ENCODE peak calls at places on chromosomes 16 and 17, in four cellular contexts. S is HCT116, D is GM12878, G is K562. B is an unnamed sample.

GRCh38 chr17:43401293-43401692 is 2.5 kb downstream of the ARL4D start:
- DNase-seq in D (no peak), S (no peak), G (no peak), B (no peak)

GRCh38 chr16:4556112-4556511 is at the start of gene C16orf96:
- DNase-seq in D (no peak), S (no peak), G (no peak), B (no peak)

GRCh38 chr17:57957886-57958285 is 2.7 kb upstream of the CUEDC1 start:
- DNase-seq in S (no peak), G (no peak), D (no peak), B (no peak)

GRCh38 chr17:81404557-81405165 is 9.4 kb downstream of the BAHCC1 start:
- DNase-seq in G (no peak), S (no peak), D (no peak), B (no peak)

GRCh38 chr17:50588391-50589111 is 28.0 kb downstream of the CACNA1G start:
- DNase-seq in S (no peak), D (no peak), G (no peak), B (no peak)

GRCh38 chr16:61374071-61374470 is 662.2 kb downstream of the CDH8 start:
- DNase-seq in D (no peak), G (no peak), S (no peak), B (no peak)

GRCh38 chr17:38455288-38455915 is 27.1 kb downstream of the ARHGAP23 start:
- DNase-seq in G (no peak), D (no peak), S (no peak), B (no peak)

GRCh38 chr17:80959330-80960036 is 32.2 kb upstream of the CHMP6 start:
- DNase-seq in S (no peak), D (no peak), G (no peak), B (no peak)

GRCh38 chr16:4056161-4057105 is 59.8 kb downstream of the ADCY9 start:
- DNase-seq in S (no peak), D (no peak), G (no peak), B (no peak)

GRCh38 chr17:2215616-2216364 is 87.8 kb downstream of the SMG6 start:
- DNase-seq in S (no peak), D (no peak), G (no peak), B (peak; percentile 59)

GRCh38 chr17:59714255-59714654 is 6.8 kb downstream of the VMP1 start:
- DNase-seq in D (no peak), S (no peak), G (no peak), B (no peak)

GRCh38 chr17:64331946-64332493 is 58.6 kb downstream of the PECAM1 start:
- DNase-seq in D (no peak), S (no peak), G (peak; percentile 76), B (no peak)

GRCh38 chr16:4264546-4264945 is 8.3 kb downstream of the TFAP4 start:
- DNase-seq in D (no peak), G (no peak), S (no peak), B (no peak)

GRCh38 chr17:7175363-7175733 is 3.8 kb downstream of the ASGR1 start:
- DNase-seq in D (no peak), S (no peak), G (no peak), B (no peak)

GRCh38 chr17:76417499-76418143 is 33.2 kb downstream of the SPHK1 start:
- DNase-seq in S (no peak), D (no peak), G (no peak), B (no peak)

DNA sequence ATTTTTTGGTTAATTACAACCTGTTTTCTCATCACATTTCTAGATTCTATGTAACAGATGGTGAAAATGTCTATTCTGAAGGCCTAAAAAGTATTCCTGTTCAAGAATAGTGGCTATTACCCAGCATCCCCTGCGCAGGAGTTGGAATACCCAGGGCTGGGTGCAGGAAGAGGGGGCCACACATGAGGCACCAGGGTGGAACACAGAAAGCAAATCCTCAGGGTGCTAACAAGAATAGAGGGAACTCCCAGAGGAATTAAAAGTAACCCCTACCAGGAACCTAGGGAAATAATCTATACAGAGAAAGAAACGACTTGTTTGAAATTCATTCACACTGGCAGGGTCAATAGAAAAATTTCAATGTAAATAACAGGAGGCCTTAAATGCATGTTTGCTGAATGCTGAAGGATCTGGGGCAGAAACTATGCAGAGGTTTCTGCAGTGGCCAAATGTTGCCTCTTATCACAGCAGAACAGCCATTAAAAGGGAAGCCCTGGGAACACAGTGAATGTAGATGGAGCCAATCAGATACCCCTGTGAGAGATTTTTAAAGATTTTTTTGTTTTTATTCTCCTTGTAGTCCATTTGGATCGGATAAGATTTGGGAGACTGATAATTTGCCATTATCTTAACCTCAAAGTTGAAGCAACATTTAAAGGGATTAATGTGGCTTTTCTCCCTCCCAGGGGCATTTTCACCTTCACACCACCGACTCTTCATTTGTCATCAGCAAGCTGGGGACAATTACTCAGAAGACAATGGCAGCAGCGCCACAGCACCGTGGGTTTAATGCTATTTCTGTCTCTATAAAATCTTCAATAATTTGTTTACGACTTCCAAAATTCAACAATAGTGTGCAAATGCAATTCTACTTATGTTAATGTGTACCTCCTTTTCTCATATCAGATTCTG is 196.0 kb upstream of the PSMD7 start:
- DNase-seq in S (no peak), G (no peak), D (no peak), B (no peak)
- TF ChIP-seq EGR1 in S (no peak), G (no peak), D (no peak), B (no peak)

GRCh38 chr17:16066125-16066524 is 66.5 kb downstream of the TTC19 start:
- DNase-seq in D (no peak), G (no peak), S (no peak), B (no peak)
- TF ChIP-seq ATF3 in D (no peak), G (no peak), S (no peak), B (no peak)

DNA sequence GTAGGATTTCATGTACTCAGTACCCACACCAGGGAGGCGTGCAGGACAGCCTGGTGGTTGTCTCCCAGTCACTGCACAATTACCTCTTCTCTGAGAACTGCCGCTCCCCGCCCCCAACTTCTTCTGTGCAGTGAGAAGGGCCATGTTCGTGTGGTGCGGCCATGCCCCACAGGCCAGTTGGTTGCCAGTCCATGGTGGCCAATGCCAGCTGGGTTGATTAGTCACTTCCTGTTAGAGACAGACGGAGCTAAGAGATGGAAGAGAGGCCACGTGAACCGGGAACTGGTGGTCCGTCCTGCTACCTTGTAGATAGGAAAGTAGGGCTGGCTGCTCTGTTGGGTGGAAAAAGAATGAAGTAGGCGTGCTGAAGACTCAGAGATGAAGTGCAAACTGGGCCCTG is 206.5 kb downstream of the ABCC12 start:
- DNase-seq in S (no peak), D (no peak), G (no peak), B (no peak)
- TF ChIP-seq EGR1 in S (no peak), D (no peak), G (no peak), B (no peak)

GRCh38 chr16:85329999-85330693 is 217.9 kb upstream of the CIBAR2 start:
- DNase-seq in D (no peak), G (no peak), S (no peak), B (no peak)

GRCh38 chr16:85326794-85327181 is 214.5 kb upstream of the CIBAR2 start:
- DNase-seq in G (no peak), S (no peak), D (no peak), B (no peak)

GRCh38 chr16:85327731-85328664 is 215.7 kb upstream of the CIBAR2 start:
- DNase-seq in S (peak; percentile 39), D (no peak), G (peak; percentile 77), B (peak; percentile 93)

GRCh38 chr16:85329059-85329812 is 217.0 kb upstream of the CIBAR2 start:
- DNase-seq in G (no peak), D (no peak), S (peak; percentile 28), B (no peak)

DNA sequence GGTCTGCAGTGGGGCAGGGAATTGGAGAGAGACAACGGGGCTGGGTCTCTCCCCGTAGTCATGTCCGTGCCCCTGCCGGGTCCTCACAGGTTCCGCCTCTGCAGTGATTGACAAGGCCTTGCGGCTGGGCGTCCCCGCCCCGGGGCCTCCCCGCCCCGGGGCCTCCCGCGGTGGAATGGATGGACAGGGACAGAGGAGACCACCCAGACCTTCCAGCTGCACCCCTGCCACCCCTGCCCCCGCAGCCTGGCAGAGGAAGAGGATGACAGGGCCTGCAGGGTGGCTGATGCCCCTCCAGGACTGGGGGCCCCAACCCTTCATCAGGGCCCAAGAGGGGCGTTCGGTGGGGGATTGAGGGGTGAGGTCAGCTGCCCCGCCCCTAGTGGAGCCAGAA is 216.4 kb upstream of the CIBAR2 start:
- DNase-seq in D (no peak), G (peak; percentile 67), S (no peak), B (peak; percentile 87)
- TF ChIP-seq ATF3 in D (no peak), G (no peak), S (no peak), B (no peak)

GRCh38 chr17:10197721-10198508 is 491 bp downstream of the GAS7 start:
- DNase-seq in G (no peak), D (no peak), S (no peak), B (no peak)
- TF ChIP-seq EGR1 in G (no peak), D (no peak), S (no peak), B (no peak)

GRCh38 chr16:70635356-70636016 is 10.9 kb upstream of the IL34 start:
- DNase-seq in S (no peak), G (no peak), D (no peak), B (no peak)
- TF ChIP-seq ATF3 in S (no peak), G (no peak), D (no peak), B (no peak)

GRCh38 chr16:11972128-11972527 is 4.4 kb upstream of the SNX29 start:
- DNase-seq in D (no peak), G (no peak), S (no peak), B (no peak)
- TF ChIP-seq EGR1 in D (no peak), G (no peak), S (no peak), B (no peak)

GRCh38 chr17:699350-699749 is 15.3 kb downstream of the VPS53 start:
- DNase-seq in G (no peak), S (no peak), D (no peak), B (no peak)
- TF ChIP-seq ATF3 in G (no peak), S (no peak), D (no peak), B (no peak)

GRCh38 chr16:29900102-29900887 is at the start of gene ASPHD1:
- DNase-seq in G (no peak), S (peak; percentile 29), D (no peak), B (peak; percentile 89)

GRCh38 chr16:29900888-29901606 is 759 bp downstream of the ASPHD1 start:
- DNase-seq in G (no peak), S (no peak), D (no peak), B (peak; percentile 58)

GRCh38 chr16:29898786-29899515 is 399 bp downstream of the SEZ6L2 start:
- DNase-seq in S (no peak), G (no peak), D (no peak), B (peak; percentile 90)

GRCh38 chr16:29898135-29898534 is 1.2 kb downstream of the SEZ6L2 start:
- DNase-seq in S (no peak), D (no peak), G (no peak), B (no peak)

DNA sequence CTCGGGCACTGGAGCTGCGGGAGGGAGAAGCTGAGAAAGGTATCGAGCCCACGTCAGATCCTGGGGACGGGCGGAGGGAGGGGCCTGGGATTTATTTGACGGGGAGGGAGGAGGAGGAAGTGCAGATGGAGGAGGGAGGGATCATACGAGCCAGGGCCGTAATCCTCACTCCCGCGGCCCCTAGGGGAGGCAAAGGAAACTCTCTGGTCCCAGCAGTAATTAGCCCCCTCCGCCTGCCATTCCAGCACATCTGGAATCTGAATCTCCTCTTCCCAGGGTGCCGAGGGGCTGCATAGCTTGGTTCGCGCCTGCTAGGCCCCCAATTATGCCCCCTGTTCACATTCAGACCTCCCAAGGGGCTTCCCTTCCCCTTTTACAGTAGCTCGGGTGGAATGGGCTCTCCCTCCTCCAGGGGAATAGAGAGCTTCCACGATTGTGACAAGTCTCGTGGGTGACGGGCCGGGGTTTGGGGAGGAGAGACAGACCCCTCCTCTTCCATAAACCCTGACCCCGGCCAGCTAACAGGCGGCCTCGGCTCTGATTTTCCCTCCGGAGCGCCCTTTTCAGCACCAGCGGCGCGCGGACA is at the start of gene SEZ6L2:
- DNase-seq in S (peak; percentile 90), D (no peak), G (peak; percentile 93), B (peak; percentile 95)
- TF ChIP-seq EGR1 in S (no peak), D (no peak), G (no peak), B (no peak)

B was measured in H1.